ENCODE peak calls at places on chromosomes 4 and X, in ten cellular contexts. L is activated CD4-positive, alpha-beta T cell treated with anti-CD3 and anti-CD28 coated beads, Interleukin-2, amount 50 U/mL, for 48 hours; D is BJ; R is lung; B is fibroblast of villous mesenchyme; V is HCT116; A is H1; W is lower leg skin; C is EL; Z is memory B cell. Q is an unnamed sample.

GRCh38 chrX:96907888-96908287 is 24.2 kb downstream of the RPA4 start:
- DNase-seq in L (no peak), D (no peak), R (no peak), B (no peak), V (no peak), A (no peak), W (no peak), C (no peak), Z (no peak), Q (no peak)

GRCh38 chrX:113996781-113997180 is 587.1 kb upstream of the HTR2C start:
- DNase-seq in L (no peak), D (no peak), R (no peak), B (no peak), V (no peak), A (no peak), W (no peak), C (no peak), Z (no peak), Q (no peak)

GRCh38 chr4:108029731-108030130 is 40.0 kb downstream of the HADH start:
- DNase-seq in L (no peak), D (no peak), R (no peak), B (no peak), V (no peak), A (no peak), W (no peak), C (peak), Z (no peak), Q (no peak)

GRCh38 chrX:119502727-119503483 is 34.7 kb downstream of the SLC25A5 start:
- DNase-seq in L (no peak), D (no peak), R (peak), B (no peak), V (no peak), A (no peak), W (peak), C (peak), Z (no peak), Q (no peak)

GRCh38 chrX:17005712-17006372 is 59.4 kb downstream of the REPS2 start:
- DNase-seq in L (no peak), D (no peak), R (no peak), B (no peak), V (no peak), A (no peak), W (no peak), C (no peak), Z (no peak), Q (no peak)

GRCh38 chr4:74588350-74588749 is 143.4 kb downstream of the AREG start:
- DNase-seq in L (no peak), D (no peak), R (no peak), B (no peak), V (no peak), A (no peak), W (no peak), C (no peak), Z (no peak), Q (no peak)

GRCh38 chr4:168265327-168265726 is 53.2 kb downstream of the DDX60 start:
- DNase-seq in L (no peak), D (no peak), R (no peak), B (no peak), V (no peak), A (no peak), W (no peak), C (no peak), Z (no peak), Q (no peak)

GRCh38 chr4:170278481-170278880 is 188.7 kb upstream of the AADAT start:
- DNase-seq in L (no peak), D (no peak), R (no peak), B (no peak), V (no peak), A (no peak), W (no peak), C (no peak), Z (no peak), Q (no peak)

GRCh38 chrX:2664497-2664896 is 26.6 kb upstream of the CD99 start:
- DNase-seq in L (no peak), D (peak), R (no peak), B (peak), V (no peak), A (no peak), W (no peak), C (no peak), Z (no peak), Q (no peak)

GRCh38 chr4:99572527-99573240 is 1.9 kb upstream of the MTTP start:
- DNase-seq in L (no peak), D (peak), R (no peak), B (peak), V (no peak), A (no peak), W (no peak), C (no peak), Z (no peak), Q (no peak)

GRCh38 chrX:115233497-115234219 is at the start of gene LRCH2:
- DNase-seq in L (no peak), D (no peak), R (no peak), B (no peak), V (no peak), A (no peak), W (no peak), C (peak), Z (no peak), Q (no peak)

GRCh38 chrX:10841579-10841978 is 221.2 kb upstream of the MID1 start:
- DNase-seq in L (no peak), D (no peak), R (no peak), B (peak), V (no peak), A (no peak), W (no peak), C (no peak), Z (no peak), Q (no peak)

GRCh38 chrX:84188320-84188834 is 378 bp upstream of the RPS6KA6 start:
- DNase-seq in L (no peak), D (no peak), R (peak), B (peak), V (no peak), A (peak), W (no peak), C (peak), Z (peak), Q (no peak)

GRCh38 chr4:88429401-88429800 is 27.5 kb upstream of the HERC5 start:
- DNase-seq in L (no peak), D (no peak), R (no peak), B (no peak), V (no peak), A (no peak), W (no peak), C (no peak), Z (no peak), Q (no peak)

GRCh38 chr4:128379860-128380259 is 92.2 kb upstream of the PGRMC2 start:
- DNase-seq in L (peak), D (no peak), R (no peak), B (peak), V (no peak), A (no peak), W (no peak), C (peak), Z (no peak), Q (no peak)

GRCh38 chrX:2793752-2794151 is 35.0 kb upstream of the GYG2 start:
- DNase-seq in L (no peak), D (no peak), R (no peak), B (peak), V (no peak), A (no peak), W (no peak), C (no peak), Z (no peak), Q (no peak)

GRCh38 chr4:37928896-37929537 is 31.2 kb upstream of the PTTG2 start:
- DNase-seq in L (no peak), D (no peak), R (no peak), B (no peak), V (no peak), A (no peak), W (no peak), C (no peak), Z (no peak), Q (no peak)

GRCh38 chr4:173399016-173399415 is at the start of gene SCRG1:
- DNase-seq in L (no peak), D (no peak), R (no peak), B (no peak), V (no peak), A (no peak), W (no peak), C (no peak), Z (no peak), Q (no peak)

GRCh38 chr4:152304220-152304619 is 231.7 kb downstream of the FBXW7 start:
- DNase-seq in L (no peak), D (no peak), R (no peak), B (no peak), V (no peak), A (no peak), W (no peak), C (no peak), Z (no peak), Q (no peak)

GRCh38 chr4:75327804-75328512 is 186.2 kb downstream of the RCHY1 start:
- DNase-seq in L (no peak), D (no peak), R (no peak), B (peak), V (no peak), A (no peak), W (peak), C (peak), Z (no peak), Q (no peak)

GRCh38 chr4:169153451-169153850 is 117.3 kb downstream of the SH3RF1 start:
- DNase-seq in L (no peak), D (no peak), R (no peak), B (no peak), V (no peak), A (no peak), W (no peak), C (no peak), Z (no peak), Q (no peak)

GRCh38 chrX:17826609-17827496 is 34.2 kb downstream of the RAI2 start:
- DNase-seq in L (no peak), D (no peak), R (no peak), B (no peak), V (no peak), A (no peak), W (no peak), C (peak), Z (no peak), Q (no peak)

GRCh38 chrX:153057281-153057680 is 1.0 kb downstream of the PNMA3 start:
- DNase-seq in L (no peak), D (no peak), R (no peak), B (no peak), V (no peak), A (no peak), W (no peak), C (no peak), Z (no peak), Q (no peak)

GRCh38 chrX:119516157-119516702 is 48.0 kb downstream of the SLC25A5 start:
- DNase-seq in L (peak), D (no peak), R (no peak), B (peak), V (peak), A (no peak), W (no peak), C (peak), Z (peak), Q (peak)

GRCh38 chr4:63505714-63506460 is 903.4 kb downstream of the TECRL start:
- DNase-seq in L (no peak), D (no peak), R (no peak), B (no peak), V (no peak), A (no peak), W (no peak), C (no peak), Z (no peak), Q (no peak)

GRCh38 chr4:186813377-186814068 is 89.9 kb upstream of the FAT1 start:
- DNase-seq in L (no peak), D (no peak), R (no peak), B (no peak), V (no peak), A (no peak), W (no peak), C (no peak), Z (no peak), Q (no peak)

GRCh38 chr4:179867300-179867878 is 2375.8 kb upstream of the TENM3 start:
- DNase-seq in L (peak), D (no peak), R (peak), B (no peak), V (peak), A (peak), W (no peak), C (peak), Z (peak), Q (peak)

GRCh38 chr4:1856071-1856919 is at the start of gene LETM1:
- DNase-seq in L (peak), D (peak), R (peak), B (peak), V (peak), A (peak), W (peak), C (peak), Z (peak), Q (peak)

GRCh38 chr4:101678180-101678579 is 112.3 kb upstream of the BANK1 start:
- DNase-seq in L (no peak), D (peak), R (no peak), B (no peak), V (no peak), A (no peak), W (no peak), C (peak), Z (no peak), Q (no peak)

GRCh38 chrX:103791233-103791632 is 14.6 kb downstream of the PLP1 start:
- DNase-seq in L (no peak), D (no peak), R (no peak), B (no peak), V (no peak), A (no peak), W (no peak), C (peak), Z (no peak), Q (no peak)

GRCh38 chrX:12292996-12293765 is 154.9 kb downstream of the FRMPD4 start:
- DNase-seq in L (no peak), D (peak), R (no peak), B (peak), V (no peak), A (no peak), W (no peak), C (peak), Z (no peak), Q (no peak)

GRCh38 chr4:18733956-18734872 is 712.7 kb upstream of the LCORL start:
- DNase-seq in L (no peak), D (no peak), R (no peak), B (no peak), V (no peak), A (no peak), W (no peak), C (no peak), Z (no peak), Q (no peak)

GRCh38 chr4:153407906-153408305 is 58.3 kb upstream of the TMEM131L start:
- DNase-seq in L (no peak), D (no peak), R (no peak), B (no peak), V (no peak), A (no peak), W (no peak), C (no peak), Z (no peak), Q (no peak)

GRCh38 chr4:124432500-124432899 is 280.0 kb downstream of the ANKRD50 start:
- DNase-seq in L (no peak), D (no peak), R (no peak), B (peak), V (no peak), A (no peak), W (no peak), C (peak), Z (no peak), Q (no peak)

GRCh38 chrX:22090181-22090580 is 58.1 kb downstream of the PHEX start:
- DNase-seq in L (no peak), D (peak), R (no peak), B (peak), V (no peak), A (no peak), W (no peak), C (peak), Z (no peak), Q (no peak)

GRCh38 chr4:114368751-114369150 is 229.9 kb upstream of the UGT8 start:
- DNase-seq in L (no peak), D (no peak), R (no peak), B (no peak), V (no peak), A (no peak), W (no peak), C (no peak), Z (no peak), Q (no peak)

GRCh38 chrX:119015407-119016242 is 41.2 kb downstream of the LONRF3 start:
- DNase-seq in L (peak), D (peak), R (peak), B (peak), V (peak), A (no peak), W (peak), C (peak), Z (peak), Q (no peak)

GRCh38 chrX:111338095-111338698 is 67.9 kb upstream of the CAPN6 start:
- DNase-seq in L (no peak), D (no peak), R (no peak), B (no peak), V (no peak), A (no peak), W (no peak), C (no peak), Z (no peak), Q (no peak)

Q was measured in stimulated activated naive CD8-positive, alpha-beta T cell treated with anti-CD3 and anti-CD28 coated beads, Interleukin-15, amount 100 ng/mL, for 72 hours.